ENCODE peak calls at places on chromosomes 3 and 15, in eight cellular contexts. V is pancreas; K is GM12864; F is type B pancreatic cell; C is RWPE1; H is epithelial cell of esophagus; D is CD8-positive, alpha-beta T cell; Y is foreskin keratinocyte. W is an unnamed sample.

GRCh38 chr3:72488736-72489030 is 359.6 kb downstream of the SHQ1 start:
- DNase-seq in K (no peak), H (no peak), D (no peak), V (no peak), F (no peak), C (no peak), Y (no peak), W (no peak)

GRCh38 chr3:192026656-192027055 is 565.7 kb downstream of the PYDC2 start:
- DNase-seq in C (no peak), Y (no peak), D (no peak), H (no peak), F (no peak), K (no peak), V (no peak), W (no peak)

GRCh38 chr3:167837430-167837829 is 101.9 kb downstream of the SERPINI1 start:
- DNase-seq in D (no peak), K (no peak), H (peak), Y (no peak), F (no peak), C (no peak), V (no peak), W (no peak)

GRCh38 chr15:73982251-73982962 is 9.7 kb downstream of the STOML1 start:
- DNase-seq in V (no peak), D (peak), F (no peak), C (no peak), H (peak), Y (peak), K (no peak), W (no peak)

GRCh38 chr15:90594297-90594696 is 64.6 kb downstream of the CRTC3 start:
- DNase-seq in D (peak), H (peak), C (peak), V (peak), Y (peak), K (no peak), F (no peak), W (no peak)

GRCh38 chr15:67953286-67953685 is 100.8 kb upstream of the PIAS1 start:
- DNase-seq in H (no peak), Y (no peak), C (no peak), D (no peak), F (no peak), K (no peak), V (no peak), W (no peak)

GRCh38 chr3:193522473-193522872 is 32.2 kb downstream of the ATP13A4 start:
- DNase-seq in Y (no peak), V (no peak), D (no peak), F (no peak), K (no peak), H (peak), C (no peak), W (no peak)

GRCh38 chr15:78320173-78320572 is 20.0 kb upstream of the CRABP1 start:
- DNase-seq in V (no peak), K (no peak), C (no peak), Y (no peak), D (no peak), H (no peak), F (no peak), W (no peak)

GRCh38 chr3:161957467-161957866 is 460.9 kb downstream of the OTOL1 start:
- DNase-seq in C (no peak), K (no peak), F (no peak), D (no peak), V (no peak), H (peak), Y (no peak), W (no peak)

GRCh38 chr3:149902498-149903139 is 68.1 kb downstream of the PFN2 start:
- DNase-seq in C (no peak), V (no peak), H (no peak), K (no peak), D (no peak), Y (no peak), F (no peak), W (no peak)

GRCh38 chr3:106806964-106807363 is 570.3 kb upstream of the CCDC54 start:
- DNase-seq in C (no peak), K (no peak), Y (no peak), F (no peak), D (no peak), H (no peak), V (no peak), W (no peak)

GRCh38 chr15:45391746-45392711 is 13.7 kb upstream of the GATM start:
- DNase-seq in Y (no peak), K (peak), F (no peak), D (no peak), C (no peak), H (no peak), V (no peak), W (no peak)

GRCh38 chr15:101455291-101455916 is 34.1 kb downstream of the PCSK6 start:
- DNase-seq in K (no peak), H (no peak), D (no peak), V (no peak), C (no peak), F (no peak), Y (no peak), W (no peak)

GRCh38 chr15:78177447-78177873 is 28.3 kb downstream of the IDH3A start:
- DNase-seq in F (peak), Y (no peak), V (no peak), D (peak), H (peak), K (no peak), C (peak), W (no peak)

GRCh38 chr15:27683126-27683525 is 416.0 kb downstream of the OCA2 start:
- DNase-seq in V (no peak), H (no peak), F (no peak), K (no peak), D (no peak), Y (no peak), C (no peak), W (no peak)

GRCh38 chr15:75029378-75030022 is 6.1 kb downstream of the PPCDC start:
- DNase-seq in H (peak), V (peak), C (peak), F (peak), Y (peak), D (peak), K (peak), W (peak)

GRCh38 chr3:160112996-160113395 is 112.2 kb upstream of the C3orf80 start:
- DNase-seq in Y (no peak), K (no peak), H (no peak), V (no peak), D (no peak), C (no peak), F (no peak), W (no peak)
- TF ChIP-seq CTCF in Y (no peak), K (no peak), H (no peak), V (no peak), D (no peak), C (no peak), F (no peak), W (no peak)

GRCh38 chr15:81265944-81266775 is 57.8 kb downstream of the STARD5 start:
- DNase-seq in F (peak), H (peak), D (peak), V (peak), K (peak), C (peak), Y (peak), W (peak)
- TF ChIP-seq CTCF in F (peak), H (peak), D (peak), V (peak), K (peak), C (peak), Y (peak), W (peak)

GRCh38 chr15:23686466-23687142 is 501 bp downstream of the NDN start:
- DNase-seq in V (peak), F (peak), K (no peak), D (no peak), H (no peak), Y (no peak), C (no peak), W (no peak)

GRCh38 chr15:23690015-23690414 is 2.9 kb upstream of the NDN start:
- DNase-seq in H (no peak), F (no peak), C (no peak), Y (no peak), V (no peak), D (no peak), K (no peak), W (no peak)

GRCh38 chr15:23690450-23690852 is 3.3 kb upstream of the NDN start:
- DNase-seq in F (peak), V (peak), K (no peak), H (no peak), Y (no peak), C (no peak), D (no peak), W (no peak)

DNA sequence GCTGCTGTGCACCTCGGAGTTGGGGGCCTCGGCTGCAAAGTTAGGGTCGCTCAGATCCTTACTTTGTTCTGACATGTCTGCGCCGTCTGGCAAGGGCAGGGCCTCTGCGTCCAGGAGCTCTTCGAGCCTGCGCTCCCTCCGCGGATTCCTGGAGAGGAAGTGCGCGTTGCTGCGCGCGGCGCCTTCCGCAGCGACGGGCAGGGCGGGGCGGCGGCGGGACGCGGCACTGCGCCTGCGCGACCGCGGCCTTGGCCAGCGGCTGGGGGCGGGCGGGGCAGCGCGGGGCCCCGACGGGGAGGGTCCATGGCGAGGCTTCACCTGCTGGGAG is at the start of gene NDN:
- DNase-seq in V (peak), D (no peak), K (no peak), Y (no peak), F (peak), H (peak), C (no peak), W (peak)
- TF ChIP-seq CTCF in V (no peak), D (no peak), K (no peak), Y (no peak), F (no peak), H (no peak), C (no peak), W (no peak)

GRCh38 chr15:50138391-50138790 is 19.4 kb upstream of the ATP8B4 start:
- DNase-seq in Y (no peak), H (peak), C (no peak), K (no peak), V (no peak), D (no peak), F (no peak), W (no peak)
- TF ChIP-seq CTCF in Y (peak), H (peak), C (no peak), K (peak), V (no peak), D (no peak), F (peak), W (no peak)

DNA sequence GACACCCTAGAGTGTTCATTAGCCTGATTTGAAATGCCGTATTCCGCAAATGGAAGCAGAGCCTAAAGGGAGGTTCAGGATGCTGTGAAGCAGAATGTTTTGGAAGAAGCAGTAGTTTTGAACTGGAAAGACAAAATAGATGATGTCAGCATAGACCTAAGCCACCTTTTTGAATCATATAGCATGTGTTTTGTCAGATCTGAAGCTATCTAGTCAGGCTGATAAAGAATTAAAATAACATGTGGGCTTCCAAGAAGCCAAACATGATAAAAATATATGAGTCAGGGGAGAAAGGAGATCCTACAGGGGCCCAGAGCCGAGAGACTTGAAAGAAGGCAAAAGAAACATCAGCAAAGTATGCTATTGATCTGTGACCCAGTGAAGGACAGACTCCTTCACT is 47.2 kb upstream of the RASA2 start:
- DNase-seq in D (no peak), Y (no peak), H (no peak), F (no peak), V (no peak), C (no peak), K (no peak), W (no peak)
- TF ChIP-seq CTCF in D (no peak), Y (no peak), H (no peak), F (no peak), V (no peak), C (no peak), K (no peak), W (no peak)

GRCh38 chr3:196207833-196208607 is 3.2 kb downstream of the ZDHHC19 start:
- DNase-seq in D (peak), V (peak), Y (no peak), C (peak), K (no peak), H (peak), F (no peak), W (no peak)

GRCh38 chr3:196210673-196211556 is at the start of gene ZDHHC19:
- DNase-seq in K (no peak), V (no peak), Y (no peak), C (no peak), F (no peak), D (no peak), H (no peak), W (no peak)

GRCh38 chr3:196203833-196204232 is 7.4 kb downstream of the ZDHHC19 start:
- DNase-seq in C (no peak), H (no peak), D (no peak), F (no peak), V (no peak), K (no peak), Y (no peak), W (no peak)

GRCh38 chr3:196208942-196209695 is 2.1 kb downstream of the ZDHHC19 start:
- DNase-seq in Y (no peak), K (no peak), V (peak), D (no peak), H (no peak), C (no peak), F (no peak), W (no peak)

GRCh38 chr3:196207159-196207832 is 3.9 kb downstream of the ZDHHC19 start:
- DNase-seq in F (no peak), K (no peak), Y (no peak), C (no peak), H (no peak), V (peak), D (peak), W (no peak)
- TF ChIP-seq CTCF in F (no peak), K (no peak), Y (no peak), C (no peak), H (no peak), V (no peak), D (no peak), W (no peak)

DNA sequence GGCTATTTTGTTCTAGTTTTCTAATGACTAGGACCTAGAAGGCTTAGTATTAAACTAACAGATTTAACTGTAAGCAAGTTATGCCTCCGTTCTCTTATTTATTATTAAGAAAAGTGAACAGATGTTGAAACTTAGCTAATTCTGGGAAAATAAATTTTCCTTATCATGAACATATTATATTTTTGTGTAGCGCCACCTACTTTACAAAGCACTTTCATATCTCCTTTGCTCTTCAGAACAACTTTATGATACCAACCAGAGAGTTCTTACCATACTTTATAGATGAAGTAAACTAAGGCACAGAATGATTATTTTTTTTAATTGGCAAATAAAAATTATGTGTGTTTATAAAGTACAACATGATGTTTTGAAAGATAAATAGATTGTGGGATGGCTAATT is 59.4 kb downstream of the NME9 start:
- DNase-seq in C (no peak), H (no peak), Y (no peak), D (no peak), K (no peak), V (no peak), F (no peak), W (no peak)
- TF ChIP-seq CTCF in C (no peak), H (no peak), Y (peak), D (no peak), K (no peak), V (no peak), F (no peak), W (peak)

GRCh38 chr3:16377847-16378302 is 112.9 kb downstream of the OXNAD1 start:
- DNase-seq in D (no peak), C (no peak), V (no peak), K (no peak), Y (no peak), F (no peak), H (no peak), W (no peak)
- TF ChIP-seq CTCF in D (no peak), C (no peak), V (no peak), K (peak), Y (peak), F (no peak), H (peak), W (no peak)

DNA sequence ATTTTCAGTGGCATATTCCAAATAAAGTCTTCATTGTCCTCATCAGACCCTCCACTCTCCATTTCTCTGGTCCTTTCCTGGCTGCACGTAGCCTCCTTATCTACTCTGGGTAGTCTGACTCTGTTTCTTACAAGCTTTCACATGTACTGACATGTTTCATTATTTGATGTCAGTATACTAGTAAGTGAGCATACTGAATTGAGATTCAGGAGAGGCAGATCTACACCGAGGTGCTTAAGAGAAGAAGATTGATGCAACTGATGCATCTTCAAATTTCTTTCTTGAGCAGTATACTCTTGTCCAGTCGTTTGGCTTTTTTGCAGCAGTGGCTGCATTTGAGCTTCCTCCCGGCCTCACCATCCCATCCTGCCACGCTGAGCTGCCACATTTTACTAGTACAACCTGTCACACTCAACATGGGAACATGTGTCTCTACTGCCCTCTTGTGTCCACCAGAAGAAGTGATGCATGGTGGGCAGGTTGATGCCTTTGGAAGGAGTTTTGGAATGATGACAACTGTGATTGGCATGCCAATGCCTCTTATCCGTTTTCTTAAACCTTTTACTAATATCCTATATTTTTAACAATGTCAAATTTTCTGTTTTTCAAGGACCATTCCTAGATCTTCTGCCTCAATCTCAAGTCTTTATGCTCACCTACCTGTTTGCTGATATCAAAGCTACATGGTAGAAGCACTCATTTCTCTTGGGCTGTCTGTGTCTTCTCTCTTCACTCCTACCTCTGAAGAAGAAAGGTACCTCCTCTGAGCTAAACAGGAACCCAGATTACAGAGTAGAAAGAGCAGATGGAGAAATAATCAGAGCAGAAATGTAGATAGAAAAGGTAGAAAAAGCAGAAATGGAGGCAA is 38.7 kb downstream of the GUCA1C start:
- DNase-seq in D (peak), C (peak), V (no peak), K (peak), H (peak), Y (peak), F (no peak), W (no peak)
- TF ChIP-seq CTCF in D (peak), C (peak), V (peak), K (peak), H (peak), Y (peak), F (peak), W (peak)

W was measured in D721Med.